ENCODE peak calls at places on chromosome 7, in eight cellular contexts. L is HT-29; K is GM20000; G is NCI-H2029; P is OCI-LY7; M is brain microvascular endothelial cell; R is activated T-helper 1 cell treated with anti-CD3 and anti-CD28 coated beads, Interleukin-12 subunit alpha, Interleukin-12 subunit beta, Interleukin-2, Interleukin-4 antibody, amounts not matched to agents 30 ng/mL and 10 ng/mL and 1 ng/mL, durations not matched to agents 14 hours and 24 hours and 36 hours; J is lower leg skin. X is an unnamed sample.
A peak's percentile ranks its signal among the peaks of the same experiment; 100 is the strongest.

GRCh38 chr7:108091461-108091831 is 38.7 kb downstream of the LAMB4 start:
- DNase-seq in P (no peak), G (peak; percentile 70), K (no peak), J (no peak), L (peak; percentile 56), M (no peak), R (no peak), X (no peak)

GRCh38 chr7:158266817-158267736 is 320.5 kb downstream of the PTPRN2 start:
- DNase-seq in P (no peak), G (no peak), L (no peak), K (no peak), R (no peak), M (no peak), J (no peak), X (no peak)

GRCh38 chr7:28958235-28958945 is at the start of gene TRIL:
- DNase-seq in G (peak; percentile 6), R (no peak), M (peak; percentile 45), P (no peak), J (peak; percentile 42), L (no peak), K (peak; percentile 23), X (peak; percentile 84)

GRCh38 chr7:148944935-148945934 is 61.1 kb upstream of the EZH2 start:
- DNase-seq in L (no peak), K (no peak), R (no peak), M (peak; percentile 17), P (no peak), J (no peak), G (peak; percentile 14), X (peak; percentile 52)

GRCh38 chr7:77265666-77266065 is 66.0 kb upstream of the FGL2 start:
- DNase-seq in P (no peak), K (no peak), G (no peak), M (no peak), J (no peak), L (no peak), R (no peak), X (no peak)

GRCh38 chr7:92576296-92576695 is 13.9 kb downstream of the FAM133B start:
- DNase-seq in R (no peak), L (no peak), P (no peak), K (no peak), M (no peak), J (no peak), G (no peak), X (no peak)

GRCh38 chr7:32161708-32162107 is 91.5 kb upstream of the PDE1C start:
- DNase-seq in K (no peak), G (no peak), M (peak; percentile 79), P (no peak), L (no peak), J (no peak), R (no peak), X (no peak)

GRCh38 chr7:391411-391951 is 101.5 kb downstream of the FOXL3 start:
- DNase-seq in J (no peak), M (no peak), R (no peak), P (no peak), G (no peak), L (no peak), K (no peak), X (no peak)

GRCh38 chr7:106425017-106425719 is 140.4 kb upstream of the NAMPT start:
- DNase-seq in K (peak; percentile 72), M (peak; percentile 95), P (no peak), G (peak; percentile 46), R (peak; percentile 67), J (peak; percentile 95), L (peak; percentile 30), X (peak; percentile 98)

GRCh38 chr7:99627513-99627912 is 10.8 kb downstream of the ZSCAN25 start:
- DNase-seq in J (no peak), M (no peak), L (no peak), K (no peak), R (no peak), P (no peak), G (no peak), X (no peak)

GRCh38 chr7:48537561-48537960 is 366.3 kb downstream of the ABCA13 start:
- DNase-seq in L (no peak), P (no peak), J (no peak), K (no peak), M (no peak), G (no peak), R (no peak), X (no peak)

X was measured in A673.